ENCODE peak calls at places on chromosomes 5 and 9, in nine cellular contexts. Y, W, P, H, Q, Z, T, X and M are unnamed samples.
A peak's percentile ranks its signal among the peaks of the same experiment; 100 is the strongest.

GRCh38 chr9:74025402-74025894 is 471.7 kb upstream of the RORB start:
- DNase-seq in Y (peak; percentile 45), X (no peak), P (no peak), T (no peak), Z (no peak), Q (no peak), H (no peak), W (no peak), M (peak; percentile 79)

GRCh38 chr5:150847334-150847695 is 994 bp downstream of the IRGM start:
- DNase-seq in H (no peak), Y (no peak), P (no peak), Z (no peak), X (no peak), W (no peak), Q (no peak), T (no peak), M (no peak)

GRCh38 chr9:125126019-125126746 is 17.1 kb downstream of the SCAI start:
- DNase-seq in Q (peak; percentile 21), X (peak; percentile 72), P (peak; percentile 33), H (no peak), W (no peak), Y (peak; percentile 99), T (peak; percentile 85), Z (peak; percentile 100), M (peak; percentile 90)

GRCh38 chr9:121735065-121735791 is 83.8 kb downstream of the DAB2IP start:
- DNase-seq in X (peak; percentile 78), T (peak; percentile 72), W (no peak), H (peak; percentile 80), P (peak; percentile 71), Q (peak; percentile 42), Y (peak; percentile 79), Z (peak; percentile 80), M (peak; percentile 70)

GRCh38 chr5:81202652-81203051 is 30.5 kb upstream of the CKMT2 start:
- DNase-seq in Z (peak; percentile 14), Y (no peak), H (no peak), Q (no peak), X (no peak), W (no peak), T (no peak), P (no peak), M (no peak)

GRCh38 chr5:89535421-89535820 is 652.4 kb upstream of the MEF2C start:
- DNase-seq in Z (peak; percentile 0), W (no peak), T (no peak), Q (no peak), X (no peak), H (no peak), P (no peak), Y (peak; percentile 69), M (no peak)

GRCh38 chr5:57173026-57173317 is 887 bp upstream of the GPBP1 start:
- DNase-seq in Z (no peak), X (no peak), Q (no peak), H (no peak), T (no peak), W (no peak), P (no peak), Y (no peak), M (no peak)

GRCh38 chr5:96384353-96384752 is 48.7 kb downstream of the PCSK1 start:
- DNase-seq in W (peak; percentile 51), Y (peak; percentile 97), Q (peak; percentile 83), X (no peak), P (no peak), Z (peak; percentile 67), H (no peak), T (no peak), M (peak; percentile 92)

GRCh38 chr9:125701351-125701750 is 5.7 kb downstream of the MAPKAP1 start:
- DNase-seq in X (no peak), Z (peak; percentile 40), P (no peak), W (no peak), T (no peak), H (no peak), Q (no peak), Y (peak; percentile 96), M (peak; percentile 81)

GRCh38 chr9:100999914-101000540 is 28.5 kb upstream of the PLPPR1 start:
- DNase-seq in X (no peak), T (no peak), Y (no peak), P (no peak), W (no peak), Z (no peak), Q (no peak), H (no peak), M (peak; percentile 36)

GRCh38 chr5:151755383-151755782 is 3.0 kb downstream of the ATOX1 start:
- DNase-seq in Z (no peak), Y (no peak), Q (no peak), H (no peak), X (no peak), P (no peak), T (no peak), W (no peak), M (no peak)

GRCh38 chr9:31153250-31153840 is 1231.1 kb upstream of the ACO1 start:
- DNase-seq in P (no peak), W (no peak), T (no peak), Z (no peak), Y (no peak), X (no peak), Q (no peak), H (no peak), M (peak; percentile 43)

DNA sequence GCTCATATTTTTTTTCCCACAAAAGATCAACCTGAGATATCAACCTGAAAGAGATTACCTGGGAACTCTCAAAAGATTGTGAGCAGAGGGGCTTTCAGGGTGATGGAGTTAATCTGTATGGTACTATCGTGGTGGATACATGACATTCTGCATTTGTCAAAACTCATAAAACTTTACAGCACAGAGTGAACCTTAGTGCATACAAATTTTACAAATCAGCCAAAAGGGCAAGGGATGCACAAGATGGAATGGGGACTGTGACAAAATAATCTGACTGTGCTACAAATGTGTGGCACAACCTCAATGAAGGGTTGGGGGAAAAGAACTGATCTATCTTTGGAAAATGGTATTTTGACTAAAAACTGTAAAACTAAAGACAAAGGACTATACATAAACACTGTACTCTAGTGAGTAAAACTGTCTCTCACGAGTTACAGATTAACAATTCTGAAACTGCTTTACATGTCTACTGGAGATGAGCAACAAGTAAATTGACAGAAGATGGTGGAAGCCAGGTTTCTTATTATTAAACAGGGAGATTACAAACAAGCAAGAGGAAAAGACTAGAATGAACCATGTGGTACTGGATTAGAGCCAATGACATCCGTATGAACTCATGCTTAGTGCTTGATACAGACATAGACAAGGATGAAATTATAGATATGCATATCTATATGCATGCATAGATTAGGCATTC is 24.8 kb upstream of the RLN1 start:
- DNase-seq in X (no peak), Y (peak; percentile 50), Z (peak; percentile 46), H (no peak), Q (peak; percentile 35), P (no peak), W (no peak), T (no peak), M (peak; percentile 14)
- H2AFZ ChIP-seq in X (no peak overlapping the region), Y (no peak overlapping the region), Z (no peak overlapping the region), H (no peak overlapping the region), Q (no peak overlapping the region), P (no peak overlapping the region), W (no peak overlapping the region), T (no peak overlapping the region), M (no peak overlapping the region)

GRCh38 chr9:29203216-29203930 is 1630.1 kb upstream of the C9orf72 start:
- DNase-seq in P (no peak), Z (no peak), X (no peak), Q (no peak), H (no peak), Y (no peak), T (no peak), W (no peak), M (peak; percentile 27)

GRCh38 chr9:29199975-29200374 is 1626.7 kb upstream of the C9orf72 start:
- DNase-seq in Z (no peak), W (no peak), X (no peak), H (no peak), T (no peak), Y (no peak), P (no peak), Q (no peak), M (no peak)

GRCh38 chr9:29200650-29201049 is 1627.4 kb upstream of the C9orf72 start:
- DNase-seq in Z (no peak), P (no peak), H (no peak), W (no peak), Y (no peak), T (no peak), X (no peak), Q (no peak), M (no peak)

DNA sequence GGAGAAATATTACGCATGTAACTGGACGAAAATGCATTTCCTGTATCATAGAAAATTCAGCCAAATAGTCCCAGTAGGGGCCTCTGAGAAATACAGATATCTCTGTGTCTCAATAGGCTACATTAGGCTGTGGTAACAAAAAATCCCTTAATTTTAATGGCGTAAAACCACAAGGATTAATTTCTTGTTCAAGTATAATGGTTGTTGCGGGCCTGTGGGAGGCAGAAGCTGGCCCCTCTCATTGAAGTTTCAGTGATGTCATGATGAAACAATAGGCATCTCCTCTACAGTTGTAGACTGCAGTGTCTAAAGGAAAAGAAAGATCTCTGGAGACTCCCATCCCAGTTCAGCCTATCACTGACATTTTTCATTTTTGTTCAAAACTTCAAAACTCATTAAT is 1625.6 kb upstream of the C9orf72 start:
- DNase-seq in Z (no peak), Y (no peak), P (no peak), X (no peak), T (no peak), Q (no peak), W (no peak), H (no peak), M (no peak)
- H2AFZ ChIP-seq in Z (no peak overlapping the region), Y (no peak overlapping the region), P (no peak overlapping the region), X (no peak overlapping the region), T (no peak overlapping the region), Q (no peak overlapping the region), W (no peak overlapping the region), H (no peak overlapping the region), M (no peak overlapping the region)

GRCh38 chr5:105593011-105593760 is 2030.6 kb upstream of the NUDT12 start:
- DNase-seq in Q (no peak), H (no peak), P (no peak), T (no peak), Y (no peak), X (no peak), Z (no peak), W (no peak), M (no peak)
- H2AFZ ChIP-seq in Q (no peak overlapping the region), H (no peak overlapping the region), P (peak overlapping the region; percentile 82), T (no peak overlapping the region), Y (no peak overlapping the region), X (no peak overlapping the region), Z (no peak overlapping the region), W (no peak overlapping the region), M (no peak overlapping the region)

GRCh38 chr9:81687521-81688261 is 1.7 kb downstream of the TLE1 start:
- DNase-seq in Z (no peak), W (no peak), Y (peak; percentile 48), Q (peak; percentile 69), T (no peak), P (peak; percentile 85), X (no peak), H (peak; percentile 74), M (peak; percentile 35)

GRCh38 chr9:81685763-81686613 is 3.4 kb downstream of the TLE1 start:
- DNase-seq in W (no peak), H (no peak), Z (peak; percentile 55), Y (peak; percentile 42), X (no peak), P (no peak), T (no peak), Q (peak; percentile 55), M (peak; percentile 17)

GRCh38 chr9:81689343-81690175 is at the start of gene TLE1:
- DNase-seq in W (peak; percentile 97), Z (peak; percentile 100), Q (peak; percentile 100), Y (peak; percentile 98), T (no peak), H (peak; percentile 100), X (peak; percentile 48), P (peak; percentile 98), M (peak; percentile 100)

GRCh38 chr9:81683704-81684103 is 5.6 kb downstream of the TLE1 start:
- DNase-seq in P (no peak), W (no peak), H (no peak), T (no peak), Y (no peak), X (no peak), Z (no peak), Q (no peak), M (no peak)

GRCh38 chr9:81686614-81687520 is 2.5 kb downstream of the TLE1 start:
- DNase-seq in H (peak; percentile 96), X (peak; percentile 52), Z (peak; percentile 87), T (no peak), P (peak; percentile 81), W (peak; percentile 63), Y (peak; percentile 88), Q (peak; percentile 89), M (peak; percentile 73)
- H2AFZ ChIP-seq in H (no peak overlapping the region), X (no peak overlapping the region), Z (peak overlapping the region; percentile 84), T (no peak overlapping the region), P (no peak overlapping the region), W (no peak overlapping the region), Y (peak overlapping the region; percentile 78), Q (peak overlapping the region; percentile 26), M (peak overlapping the region; percentile 78)